ENCODE peak calls at places on chromosomes 13 and 19, in eight cellular contexts. Q is PC-9, A is mammary epithelial cell, Z is mesenchymal stem cell, T is K562, L is GM23338, I is PC-3, X is fibroblast of lung. W is an unnamed sample.

GRCh38 chr19:17184381-17184841 is 30.7 kb upstream of the USE1 start:
- DNase-seq in Z (peak), L (no peak), A (no peak), X (no peak), Q (no peak), I (no peak), T (no peak), W (peak)

GRCh38 chr19:47253467-47253881 is 2.9 kb upstream of the CCDC9 start:
- DNase-seq in I (peak), X (peak), A (peak), Q (peak), T (no peak), L (no peak), Z (peak), W (peak)

GRCh38 chr13:48316826-48317510 is 13.4 kb downstream of the RB1 start:
- DNase-seq in T (no peak), Z (no peak), L (no peak), X (no peak), Q (no peak), A (no peak), I (no peak), W (no peak)

GRCh38 chr19:4278460-4278901 is 585 bp upstream of the SHD start:
- DNase-seq in Z (no peak), I (no peak), Q (no peak), X (no peak), T (peak), L (peak), A (no peak), W (peak)

GRCh38 chr13:33776510-33776909 is 41.4 kb upstream of the RFC3 start:
- DNase-seq in Z (no peak), Q (no peak), L (no peak), X (no peak), A (no peak), T (no peak), I (no peak), W (no peak)

GRCh38 chr13:114115796-114116195 is 16.6 kb downstream of the RASA3 start:
- DNase-seq in T (no peak), I (no peak), Z (no peak), Q (no peak), X (no peak), L (no peak), A (no peak), W (no peak)

GRCh38 chr13:40306817-40307216 is 359.6 kb downstream of the FOXO1 start:
- DNase-seq in I (no peak), L (no peak), Z (no peak), Q (no peak), A (peak), X (no peak), T (no peak), W (no peak)

GRCh38 chr13:29901714-29902631 is 51.6 kb upstream of the UBL3 start:
- DNase-seq in Q (peak), A (peak), T (no peak), X (peak), L (no peak), Z (peak), I (peak), W (peak)

GRCh38 chr13:112071011-112071901 is 4.3 kb downstream of the SOX1 start:
- DNase-seq in L (no peak), X (no peak), Z (no peak), I (no peak), Q (no peak), A (no peak), T (no peak), W (peak)

GRCh38 chr13:51221674-51222509 is at the start of gene FAM124A:
- DNase-seq in Q (no peak), T (peak), A (no peak), X (peak), L (peak), I (peak), Z (peak), W (peak)

GRCh38 chr19:49689133-49690072 is at the start of gene ADM5:
- DNase-seq in T (no peak), L (peak), I (peak), Z (no peak), A (no peak), Q (no peak), X (no peak), W (peak)

GRCh38 chr13:110869231-110869804 is 45.6 kb downstream of the ANKRD10 start:
- DNase-seq in T (peak), L (peak), A (no peak), Q (peak), I (no peak), Z (no peak), X (no peak), W (no peak)

GRCh38 chr13:26601669-26602068 is 44.2 kb downstream of the WASF3 start:
- DNase-seq in L (no peak), Z (peak), A (peak), T (peak), X (peak), I (peak), Q (no peak), W (no peak)

GRCh38 chr19:19860756-19861390 is 4.8 kb upstream of the ZNF253 start:
- DNase-seq in Z (no peak), X (no peak), I (no peak), Q (no peak), A (no peak), T (peak), L (peak), W (no peak)

GRCh38 chr13:110455444-110455843 is 106.1 kb downstream of the RAB20 start:
- DNase-seq in Q (no peak), Z (no peak), I (no peak), X (no peak), T (no peak), A (no peak), L (no peak), W (no peak)

GRCh38 chr13:85148009-85148408 is 651.2 kb downstream of the SLITRK6 start:
- DNase-seq in X (peak), Q (no peak), I (no peak), T (no peak), Z (no peak), A (no peak), L (peak), W (no peak)

GRCh38 chr13:33743438-33744368 is 74.2 kb upstream of the RFC3 start:
- DNase-seq in L (no peak), Z (no peak), X (no peak), Q (peak), I (no peak), T (no peak), A (no peak), W (no peak)

GRCh38 chr13:19592657-19593175 is 31.4 kb upstream of the TPTE2 start:
- DNase-seq in X (no peak), I (no peak), Q (no peak), L (no peak), A (no peak), T (no peak), Z (no peak), W (no peak)

GRCh38 chr19:35628264-35628564 is 622 bp upstream of the RBM42 start:
- DNase-seq in Q (no peak), L (no peak), A (no peak), X (no peak), T (no peak), I (no peak), Z (no peak), W (peak)

GRCh38 chr19:46390866-46391265 is 22.5 kb downstream of the CCDC8 start:
- DNase-seq in X (no peak), A (no peak), Q (no peak), Z (no peak), I (no peak), L (no peak), T (no peak), W (no peak)

GRCh38 chr13:77533875-77534788 is 1.4 kb upstream of the SCEL start:
- DNase-seq in X (no peak), L (peak), T (no peak), Q (no peak), Z (no peak), I (peak), A (no peak), W (no peak)

GRCh38 chr19:49061445-49061844 is 3.2 kb downstream of the NTF4 start:
- DNase-seq in Z (no peak), T (no peak), A (peak), I (no peak), L (no peak), X (no peak), Q (no peak), W (peak)

GRCh38 chr13:35839746-35840273 is 291.4 kb downstream of the DCLK1 start:
- DNase-seq in L (no peak), Z (no peak), T (no peak), X (no peak), A (no peak), Q (no peak), I (no peak), W (no peak)

GRCh38 chr13:50340566-50341287 is 325.5 kb downstream of the KCNRG start:
- DNase-seq in I (no peak), X (peak), A (no peak), Q (no peak), Z (no peak), T (no peak), L (peak), W (no peak)

GRCh38 chr13:50810998-50811397 is 32.5 kb downstream of the DLEU7 start:
- DNase-seq in L (no peak), Z (no peak), I (no peak), T (no peak), X (no peak), A (no peak), Q (no peak), W (no peak)

GRCh38 chr13:23570931-23571330 is 719 bp downstream of the TNFRSF19 start:
- DNase-seq in Z (no peak), Q (no peak), L (no peak), T (no peak), X (peak), A (no peak), I (peak), W (no peak)

GRCh38 chr19:3942790-3943409 is 10.0 kb downstream of the NMRK2 start:
- DNase-seq in T (no peak), A (no peak), Q (no peak), Z (no peak), X (no peak), I (peak), L (no peak), W (no peak)

GRCh38 chr19:39692822-39693221 is 11.5 kb upstream of the LGALS14 start:
- DNase-seq in Q (no peak), T (no peak), A (no peak), L (no peak), Z (no peak), I (no peak), X (no peak), W (no peak)

GRCh38 chr19:8206147-8207087 is 2.8 kb upstream of the CERS4 start:
- DNase-seq in L (peak), I (no peak), Q (no peak), Z (no peak), A (no peak), T (no peak), X (no peak), W (peak)

GRCh38 chr19:57192993-57193392 is 1.7 kb downstream of the ZNF264 start:
- DNase-seq in Z (no peak), T (no peak), Q (no peak), I (no peak), X (no peak), L (no peak), A (no peak), W (no peak)

GRCh38 chr13:33633701-33634525 is 184.0 kb upstream of the RFC3 start:
- DNase-seq in T (no peak), L (no peak), I (peak), A (peak), Z (peak), Q (no peak), X (no peak), W (no peak)

GRCh38 chr19:30353394-30353793 is 18.8 kb upstream of the ZNF536 start:
- DNase-seq in T (no peak), Q (no peak), L (no peak), I (no peak), X (no peak), Z (no peak), A (no peak), W (peak)

GRCh38 chr19:35860818-35861639 is 4.3 kb downstream of the KIRREL2 start:
- DNase-seq in Q (no peak), X (no peak), Z (peak), I (no peak), T (peak), A (no peak), L (peak), W (peak)

GRCh38 chr19:53879145-53880037 is 2.6 kb upstream of the PRKCG start:
- DNase-seq in I (peak), X (peak), Z (peak), A (peak), L (peak), T (peak), Q (peak), W (peak)

GRCh38 chr13:92487238-92487637 is 739.4 kb upstream of the GPC6 start:
- DNase-seq in I (no peak), T (no peak), A (no peak), Q (no peak), L (no peak), Z (peak), X (no peak), W (no peak)

GRCh38 chr13:27228131-27228530 is 23.2 kb upstream of the RPL21 start:
- DNase-seq in L (no peak), Q (no peak), Z (no peak), T (no peak), A (no peak), X (no peak), I (no peak), W (no peak)

GRCh38 chr13:52344108-52344507 is 61.9 kb downstream of the THSD1 start:
- DNase-seq in I (no peak), L (no peak), Q (no peak), T (no peak), A (no peak), Z (no peak), X (peak), W (no peak)
- H2AFZ ChIP-seq in I (no peak), L (no peak), Q (peak), T (no peak), A (no peak), Z (no peak), X (peak), W (no peak)

DNA sequence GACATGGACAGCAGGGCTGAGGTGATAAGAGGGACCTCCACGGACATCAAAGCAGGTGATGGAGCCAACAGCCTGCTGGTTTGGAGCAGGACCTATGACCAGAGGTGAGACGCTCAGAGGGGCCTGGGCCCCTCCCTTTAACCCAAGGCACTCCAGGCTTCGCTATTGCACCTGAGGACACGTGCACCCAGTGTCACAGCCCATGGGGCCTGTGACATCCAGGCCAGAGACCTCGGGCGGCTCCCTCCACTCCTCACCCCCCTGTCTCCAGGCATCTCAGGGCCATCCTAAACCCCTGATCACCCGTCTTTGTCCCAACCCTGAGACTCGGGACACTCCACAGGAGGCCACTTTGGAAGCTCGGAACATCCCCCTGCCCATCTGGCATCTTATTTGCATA is 12.9 kb downstream of the ADGRE5 start:
- DNase-seq in A (no peak), X (no peak), Z (no peak), I (no peak), Q (no peak), T (no peak), L (no peak), W (no peak)
- H3K4me3 ChIP-seq in A (no peak), X (no peak), Z (no peak), I (no peak), Q (no peak), T (no peak), L (no peak), W (no peak)

DNA sequence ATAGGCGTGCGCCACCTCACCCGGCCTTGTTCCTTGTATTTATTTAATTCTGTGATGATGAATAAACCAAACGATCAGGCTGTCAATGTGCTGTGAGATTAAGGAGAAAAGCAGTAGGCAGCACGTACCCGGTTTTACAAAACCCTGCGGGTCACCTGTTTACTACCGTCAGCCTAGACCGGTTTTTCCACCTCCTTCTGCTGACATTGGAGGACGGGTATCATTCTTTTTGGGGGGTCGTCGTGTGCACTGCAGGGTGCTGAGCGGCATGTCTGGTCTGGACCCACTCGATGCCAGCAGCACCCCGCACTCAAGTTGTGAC is 929 bp upstream of the DAZAP1 start:
- DNase-seq in Q (peak), L (peak), A (no peak), Z (no peak), I (no peak), T (no peak), X (no peak), W (no peak)
- H2AFZ ChIP-seq in Q (peak), L (no peak), A (peak), Z (no peak), I (peak), T (peak), X (no peak), W (peak)

GRCh38 chr13:108915634-108916497 is 286.5 kb downstream of the MYO16 start:
- DNase-seq in A (peak), L (peak), Q (peak), I (peak), T (peak), X (peak), Z (peak), W (peak)
- H3K4me3 ChIP-seq in A (no peak), L (no peak), Q (peak), I (peak), T (no peak), X (no peak), Z (no peak), W (peak)

DNA sequence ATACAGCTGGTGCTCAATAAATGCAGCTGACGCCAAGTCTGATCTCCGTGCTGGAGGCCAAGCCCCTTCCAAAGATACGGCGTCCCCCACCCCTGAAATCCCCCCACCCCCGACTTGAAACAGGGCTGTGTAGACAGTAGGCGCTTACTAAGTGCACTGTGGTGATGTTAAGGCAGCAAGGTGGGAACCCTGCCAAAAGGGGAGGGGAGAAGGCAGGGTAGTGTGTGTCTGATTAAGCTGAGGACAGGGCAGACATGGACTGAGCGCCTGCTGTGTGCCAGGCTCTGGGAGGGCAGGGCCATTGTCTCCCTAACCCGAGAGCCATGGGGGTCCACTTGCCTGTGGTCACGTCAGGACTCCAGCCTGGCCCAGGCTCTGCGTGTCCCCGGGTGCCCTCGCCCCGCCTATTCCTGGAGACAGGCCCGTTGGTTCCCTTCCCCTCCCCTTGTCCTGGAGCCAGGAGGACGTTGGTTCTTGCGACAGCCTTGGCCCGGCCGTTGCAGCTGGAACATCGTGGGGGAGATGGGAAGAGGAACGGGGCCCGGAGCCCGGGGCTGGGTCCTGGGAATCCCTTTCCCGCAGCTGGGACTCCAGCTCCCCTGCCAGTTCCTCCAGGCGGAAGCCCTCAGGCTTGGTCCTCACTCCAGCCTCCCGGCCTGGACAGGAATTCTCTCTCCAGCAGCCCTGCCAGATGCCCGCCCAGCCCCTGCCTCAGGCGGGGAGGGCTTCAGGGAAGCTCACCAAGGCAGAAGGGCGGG is 1.7 kb upstream of the ELANE start:
- DNase-seq in X (peak), A (no peak), Q (peak), Z (peak), L (peak), I (peak), T (peak), W (peak)
- H2AFZ ChIP-seq in X (peak), A (peak), Q (no peak), Z (no peak), L (no peak), I (peak), T (peak), W (peak)

GRCh38 chr13:80841346-80841882 is 500.5 kb upstream of the SPRY2 start:
- DNase-seq in X (peak), Z (no peak), L (no peak), I (no peak), A (no peak), Q (no peak), T (no peak), W (no peak)

GRCh38 chr13:80835902-80836301 is 495.0 kb upstream of the SPRY2 start:
- DNase-seq in Q (no peak), Z (no peak), X (no peak), L (no peak), T (no peak), I (no peak), A (no peak), W (peak)

GRCh38 chr13:80840313-80840976 is 499.5 kb upstream of the SPRY2 start:
- DNase-seq in L (peak), A (no peak), Q (no peak), T (no peak), X (peak), Z (peak), I (peak), W (peak)
- H3K4me3 ChIP-seq in L (no peak), A (no peak), Q (no peak), T (no peak), X (no peak), Z (no peak), I (no peak), W (no peak)

DNA sequence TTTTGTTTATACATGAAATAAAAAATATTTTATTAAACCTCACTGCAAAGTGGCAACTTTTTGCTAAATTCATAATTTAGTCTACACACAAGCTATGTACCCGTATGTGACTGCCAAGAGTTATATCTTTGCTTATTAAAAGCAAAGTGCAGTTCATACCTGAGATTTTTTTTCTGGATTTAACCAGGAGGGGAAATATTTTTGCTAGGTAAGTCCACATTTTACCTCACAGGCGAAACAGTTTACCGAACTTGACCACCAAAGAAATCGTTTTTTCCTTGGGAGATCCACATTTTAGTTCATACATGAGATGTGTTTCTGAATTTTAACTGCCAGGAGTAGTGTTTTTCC is 12.2 kb upstream of the JSRP1 start:
- DNase-seq in T (no peak), Z (no peak), X (no peak), L (no peak), Q (no peak), A (no peak), I (no peak), W (peak)
- H2AFZ ChIP-seq in T (no peak), Z (no peak), X (no peak), L (no peak), Q (peak), A (peak), I (peak), W (peak)

GRCh38 chr13:44040070-44040753 is 160.5 kb downstream of the LACC1 start:
- DNase-seq in Z (peak), L (no peak), Q (no peak), T (no peak), A (no peak), I (peak), X (peak), W (no peak)
- H3K4me3 ChIP-seq in Z (no peak), L (no peak), Q (no peak), T (no peak), A (no peak), I (no peak), X (no peak), W (no peak)